ENCODE peak calls at places on chromosome 15, in six cellular contexts. U, E, J, W, L and P are unnamed samples.

GRCh38 chr15:41466711-41467110 is 27.0 kb upstream of the ITPKA start:
- DNase-seq in U (no peak), E (no peak), J (no peak), W (no peak), L (no peak), P (no peak)

GRCh38 chr15:69074011-69074842 is 59.7 kb downstream of the NOX5 start:
- DNase-seq in U (peak; percentile 62), E (peak; percentile 70), J (no peak), W (no peak), L (no peak), P (no peak)

GRCh38 chr15:99118258-99118632 is 13.4 kb downstream of the SYNM start:
- DNase-seq in U (no peak), E (no peak), J (no peak), W (no peak), L (no peak), P (no peak)

GRCh38 chr15:35728176-35728938 is 182.4 kb upstream of the DPH6 start:
- DNase-seq in U (no peak), E (no peak), J (no peak), W (no peak), L (no peak), P (no peak)

GRCh38 chr15:36373549-36373948 is 205.9 kb upstream of the CDIN1 start:
- DNase-seq in U (no peak), E (no peak), J (no peak), W (no peak), L (no peak), P (no peak)

GRCh38 chr15:70196314-70197291 is 98.9 kb upstream of the TLE3 start:
- DNase-seq in U (no peak), E (no peak), J (peak; percentile 76), W (peak; percentile 35), L (peak; percentile 97), P (no peak)

GRCh38 chr15:62099171-62099601 is 32.4 kb downstream of the C2CD4A start:
- DNase-seq in U (no peak), E (no peak), J (no peak), W (no peak), L (no peak), P (no peak)

GRCh38 chr15:70867911-70868467 is 14.0 kb upstream of the LARP6 start:
- DNase-seq in U (no peak), E (no peak), J (no peak), W (no peak), L (no peak), P (no peak)